ENCODE peak calls at places on chromosome 15, in four cellular contexts. A is tibial artery; N is hypothalamus; R is stimulated activated naive CD8-positive, alpha-beta T cell treated with anti-CD3 and anti-CD28 coated beads, Interleukin-15, Interleukin-2, amounts not matched to agents 100 U/mL and 50 U/mL, for 24 hours. H is an unnamed sample.

GRCh38 chr15:30670056-30670455 is 44.1 kb downstream of the ARHGAP11B start:
- DNase-seq in A (no peak), N (no peak), R (no peak), H (no peak)

GRCh38 chr15:83365370-83365938 is 81.0 kb upstream of the BNC1 start:
- DNase-seq in A (no peak), N (no peak), R (peak; percentile 36), H (no peak)

GRCh38 chr15:59691194-59691805 is 2.2 kb upstream of the BNIP2 start:
- DNase-seq in A (no peak), N (no peak), R (peak; percentile 25), H (peak; percentile 70)

GRCh38 chr15:75641176-75641498 is 1.1 kb upstream of the IMP3 start:
- DNase-seq in A (no peak), N (no peak), R (no peak), H (no peak)

GRCh38 chr15:93543093-93543492 is 454.1 kb upstream of the RGMA start:
- DNase-seq in A (no peak), N (no peak), R (no peak), H (no peak)

GRCh38 chr15:41881550-41881924 is 12.3 kb downstream of the SPTBN5 start:
- DNase-seq in A (no peak), N (no peak), R (no peak), H (no peak)

GRCh38 chr15:84887928-84888327 is 3.5 kb downstream of the SLC28A1 start:
- DNase-seq in A (no peak), N (no peak), R (no peak), H (no peak)

GRCh38 chr15:42623951-42624350 is 48.5 kb downstream of the STARD9 start:
- DNase-seq in A (no peak), N (no peak), R (no peak), H (no peak)

GRCh38 chr15:74173545-74174215 is at the start of gene ISLR:
- DNase-seq in A (peak; percentile 87), N (no peak), R (no peak), H (no peak)

GRCh38 chr15:46946953-46947352 is 770.4 kb upstream of the SEMA6D start:
- DNase-seq in A (no peak), N (no peak), R (no peak), H (no peak)

GRCh38 chr15:91967935-91968605 is 114.6 kb downstream of the SLCO3A1 start:
- DNase-seq in A (no peak), N (no peak), R (no peak), H (no peak)

GRCh38 chr15:61994216-61994615 is 66.0 kb downstream of the VPS13C start:
- DNase-seq in A (no peak), N (no peak), R (no peak), H (no peak)

GRCh38 chr15:71526061-71526460 is 284.3 kb upstream of the NR2E3 start:
- DNase-seq in A (no peak), N (no peak), R (no peak), H (no peak)

GRCh38 chr15:57505949-57506391 is 85.7 kb upstream of the MYZAP start:
- DNase-seq in A (peak; percentile 85), N (no peak), R (no peak), H (no peak)

GRCh38 chr15:28936481-28936881 is 50.7 kb downstream of the APBA2 start:
- DNase-seq in A (peak; percentile 38), N (no peak), R (peak; percentile 54), H (no peak)

GRCh38 chr15:28093761-28094535 is 5.2 kb downstream of the OCA2 start:
- DNase-seq in A (peak; percentile 62), N (no peak), R (no peak), H (no peak)

GRCh38 chr15:59339252-59339672 is 33.4 kb downstream of the MYO1E start:
- DNase-seq in A (no peak), N (no peak), R (no peak), H (no peak)

GRCh38 chr15:36126194-36126593 is 453.2 kb upstream of the CDIN1 start:
- DNase-seq in A (no peak), N (no peak), R (no peak), H (no peak)

GRCh38 chr15:40511093-40511471 is 40.3 kb downstream of the CHST14 start:
- DNase-seq in A (no peak), N (no peak), R (peak; percentile 29), H (no peak)

GRCh38 chr15:29066310-29066709 is 180.5 kb downstream of the APBA2 start:
- DNase-seq in A (no peak), N (no peak), R (no peak), H (no peak)

GRCh38 chr15:70093070-70093469 is 4.6 kb downstream of the TLE3 start:
- DNase-seq in A (no peak), N (no peak), R (no peak), H (no peak)

GRCh38 chr15:69067296-69067695 is 52.8 kb downstream of the NOX5 start:
- DNase-seq in A (no peak), N (no peak), R (no peak), H (no peak)

GRCh38 chr15:51924146-51925068 is 47.2 kb downstream of the LEO1 start:
- DNase-seq in A (no peak), N (no peak), R (no peak), H (no peak)

GRCh38 chr15:28147827-28148226 is 48.7 kb upstream of the OCA2 start:
- DNase-seq in A (no peak), N (no peak), R (no peak), H (no peak)

GRCh38 chr15:23599053-23599452 is 33.6 kb downstream of the MKRN3 start:
- DNase-seq in A (no peak), N (no peak), R (no peak), H (no peak)

GRCh38 chr15:62110000-62110851 is 43.4 kb downstream of the C2CD4A start:
- DNase-seq in A (no peak), N (no peak), R (no peak), H (no peak)

GRCh38 chr15:33055962-33056361 is 138.6 kb downstream of the FMN1 start:
- DNase-seq in A (no peak), N (no peak), R (no peak), H (no peak)

GRCh38 chr15:96678386-96678785 is 347.9 kb downstream of the NR2F2 start:
- DNase-seq in A (no peak), N (no peak), R (no peak), H (no peak)

GRCh38 chr15:56243117-56243773 is 434 bp downstream of the RFX7 start:
- DNase-seq in A (peak; percentile 67), N (peak; percentile 86), R (peak; percentile 54), H (peak; percentile 60)

GRCh38 chr15:31840849-31841476 is 189.4 kb upstream of the CHRNA7 start:
- DNase-seq in A (no peak), N (no peak), R (no peak), H (no peak)

GRCh38 chr15:63858448-63858847 is 24.7 kb upstream of the HERC1 start:
- DNase-seq in A (no peak), N (no peak), R (no peak), H (no peak)

GRCh38 chr15:42457445-42458442 is 33.2 kb downstream of the ZNF106 start:
- DNase-seq in A (peak; percentile 92), N (no peak), R (no peak), H (no peak)

GRCh38 chr15:48710952-48711495 is 65.5 kb upstream of the FBN1 start:
- DNase-seq in A (no peak), N (no peak), R (no peak), H (no peak)

GRCh38 chr15:44038801-44039200 is 156.3 kb downstream of the FRMD5 start:
- DNase-seq in A (no peak), N (no peak), R (no peak), H (no peak)

GRCh38 chr15:49987896-49988295 is 131.1 kb downstream of the ATP8B4 start:
- DNase-seq in A (no peak), N (no peak), R (no peak), H (no peak)

GRCh38 chr15:90351479-90352108 is 490 bp upstream of the ZNF774 start:
- DNase-seq in A (no peak), N (peak; percentile 26), R (no peak), H (no peak)

H was measured in K562.